ENCODE peak calls at places on chromosomes 5 and 9, in eight cellular contexts. One of them, this sample, is unnamed.

GRCh38 chr9:1962588-1963134 is 52.5 kb upstream of the SMARCA2 start:
- DNase-seq in mammary epithelial cell: no peak
- DNase-seq in PC-3: no peak
- DNase-seq in HCT116: no peak
- DNase-seq in OCI-LY7: no peak
- DNase-seq in hepatocyte: no peak
- DNase-seq in neuronal stem cell: no peak
- DNase-seq in MM.1S: no peak
- DNase-seq in this sample: no peak

GRCh38 chr5:54654211-54654610 is 136.7 kb downstream of the SNX18 start:
- DNase-seq in hepatocyte: no peak
- DNase-seq in OCI-LY7: no peak
- DNase-seq in MM.1S: no peak
- DNase-seq in HCT116: no peak
- DNase-seq in mammary epithelial cell: no peak
- DNase-seq in PC-3: no peak
- DNase-seq in neuronal stem cell: no peak
- DNase-seq in this sample: no peak

GRCh38 chr9:106862946-106863740 is at the start of gene ZNF462:
- DNase-seq in neuronal stem cell: peak; percentile 47
- DNase-seq in hepatocyte: peak; percentile 79
- DNase-seq in PC-3: peak; percentile 28
- DNase-seq in HCT116: no peak
- DNase-seq in mammary epithelial cell: peak; percentile 76
- DNase-seq in OCI-LY7: peak; percentile 2
- DNase-seq in MM.1S: peak; percentile 13
- DNase-seq in this sample: peak; percentile 26

GRCh38 chr5:152623951-152624350 is 218.9 kb upstream of the NMUR2 start:
- DNase-seq in HCT116: no peak
- DNase-seq in MM.1S: no peak
- DNase-seq in PC-3: no peak
- DNase-seq in hepatocyte: no peak
- DNase-seq in neuronal stem cell: no peak
- DNase-seq in OCI-LY7: no peak
- DNase-seq in mammary epithelial cell: no peak
- DNase-seq in this sample: no peak

GRCh38 chr5:149210968-149211495 is 60.6 kb upstream of the AFAP1L1 start:
- DNase-seq in HCT116: no peak
- DNase-seq in OCI-LY7: no peak
- DNase-seq in MM.1S: no peak
- DNase-seq in PC-3: no peak
- DNase-seq in neuronal stem cell: peak; percentile 41
- DNase-seq in mammary epithelial cell: no peak
- DNase-seq in hepatocyte: no peak
- DNase-seq in this sample: no peak

GRCh38 chr5:150024241-150024984 is 23.9 kb downstream of the HMGXB3 start:
- DNase-seq in neuronal stem cell: no peak
- DNase-seq in HCT116: no peak
- DNase-seq in hepatocyte: no peak
- DNase-seq in OCI-LY7: no peak
- DNase-seq in PC-3: no peak
- DNase-seq in MM.1S: no peak
- DNase-seq in mammary epithelial cell: peak; percentile 24
- DNase-seq in this sample: no peak

GRCh38 chr5:132019337-132019736 is 7.9 kb upstream of the ACSL6 start:
- DNase-seq in HCT116: no peak
- DNase-seq in PC-3: no peak
- DNase-seq in MM.1S: no peak
- DNase-seq in mammary epithelial cell: no peak
- DNase-seq in hepatocyte: no peak
- DNase-seq in OCI-LY7: no peak
- DNase-seq in neuronal stem cell: no peak
- DNase-seq in this sample: no peak

GRCh38 chr9:133137451-133138231 is 16.6 kb upstream of the RALGDS start:
- DNase-seq in mammary epithelial cell: no peak
- DNase-seq in PC-3: no peak
- DNase-seq in HCT116: no peak
- DNase-seq in hepatocyte: no peak
- DNase-seq in OCI-LY7: no peak
- DNase-seq in MM.1S: no peak
- DNase-seq in neuronal stem cell: no peak
- DNase-seq in this sample: no peak

GRCh38 chr9:88076286-88077070 is 61.8 kb downstream of the SPATA31C2 start:
- DNase-seq in mammary epithelial cell: peak; percentile 95
- DNase-seq in MM.1S: peak; percentile 39
- DNase-seq in OCI-LY7: no peak
- DNase-seq in neuronal stem cell: peak; percentile 54
- DNase-seq in HCT116: peak; percentile 63
- DNase-seq in PC-3: peak; percentile 81
- DNase-seq in hepatocyte: peak; percentile 90
- DNase-seq in this sample: peak; percentile 76

GRCh38 chr5:67747096-67747495 is 468.5 kb upstream of the PIK3R1 start:
- DNase-seq in neuronal stem cell: no peak
- DNase-seq in hepatocyte: no peak
- DNase-seq in HCT116: no peak
- DNase-seq in mammary epithelial cell: no peak
- DNase-seq in PC-3: no peak
- DNase-seq in OCI-LY7: no peak
- DNase-seq in MM.1S: no peak
- DNase-seq in this sample: no peak

GRCh38 chr5:8184455-8185063 is 315.6 kb downstream of the MTRR start:
- DNase-seq in hepatocyte: peak; percentile 50
- DNase-seq in MM.1S: peak; percentile 69
- DNase-seq in mammary epithelial cell: peak; percentile 4
- DNase-seq in OCI-LY7: peak; percentile 50
- DNase-seq in HCT116: no peak
- DNase-seq in PC-3: peak; percentile 74
- DNase-seq in neuronal stem cell: peak; percentile 8
- DNase-seq in this sample: no peak

GRCh38 chr5:138849439-138849838 is 25.7 kb downstream of the LRRTM2 start:
- DNase-seq in neuronal stem cell: no peak
- DNase-seq in MM.1S: no peak
- DNase-seq in PC-3: no peak
- DNase-seq in OCI-LY7: no peak
- DNase-seq in HCT116: no peak
- DNase-seq in mammary epithelial cell: peak; percentile 52
- DNase-seq in hepatocyte: no peak
- DNase-seq in this sample: no peak

GRCh38 chr5:107512029-107512428 is 158.7 kb downstream of the EFNA5 start:
- DNase-seq in hepatocyte: no peak
- DNase-seq in HCT116: no peak
- DNase-seq in neuronal stem cell: peak; percentile 68
- DNase-seq in mammary epithelial cell: no peak
- DNase-seq in PC-3: no peak
- DNase-seq in OCI-LY7: peak; percentile 93
- DNase-seq in MM.1S: no peak
- DNase-seq in this sample: no peak

GRCh38 chr9:126157409-126157808 is 169.2 kb upstream of the MVB12B start:
- DNase-seq in HCT116: no peak
- DNase-seq in mammary epithelial cell: no peak
- DNase-seq in neuronal stem cell: no peak
- DNase-seq in hepatocyte: no peak
- DNase-seq in MM.1S: no peak
- DNase-seq in OCI-LY7: no peak
- DNase-seq in PC-3: no peak
- DNase-seq in this sample: no peak

GRCh38 chr5:176486189-176486757 is 38.1 kb downstream of the FAF2 start:
- DNase-seq in MM.1S: no peak
- DNase-seq in hepatocyte: no peak
- DNase-seq in neuronal stem cell: no peak
- DNase-seq in HCT116: no peak
- DNase-seq in PC-3: no peak
- DNase-seq in OCI-LY7: no peak
- DNase-seq in mammary epithelial cell: no peak
- DNase-seq in this sample: no peak

DNA sequence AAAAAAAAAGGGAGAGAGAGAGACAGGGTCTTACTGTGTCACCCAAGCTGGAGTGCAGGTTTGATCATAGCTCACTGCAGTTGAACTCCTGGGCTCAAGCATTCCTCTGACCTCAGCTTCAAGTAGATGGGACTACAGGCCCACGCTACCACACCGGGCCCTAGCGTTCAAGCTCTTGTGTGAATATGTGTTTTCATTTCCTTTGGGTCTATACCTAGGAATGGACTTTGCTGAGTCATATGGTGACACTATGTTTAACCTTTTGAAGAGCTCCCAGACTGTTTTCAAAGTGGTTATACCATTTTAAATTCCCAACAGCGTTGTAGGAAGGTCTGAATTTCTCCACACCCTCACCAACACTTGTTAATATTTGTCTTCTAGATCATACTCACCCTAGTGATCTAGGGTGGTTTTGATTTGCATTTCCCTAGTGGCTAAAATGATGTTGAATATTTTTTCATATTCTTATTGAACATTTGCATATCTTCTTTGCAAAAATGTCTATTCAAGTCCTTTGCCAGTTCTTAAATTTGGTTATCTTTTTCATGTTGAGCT is 33.6 kb downstream of the FAF2 start:
- DNase-seq in MM.1S: no peak
- DNase-seq in neuronal stem cell: no peak
- DNase-seq in HCT116: no peak
- DNase-seq in OCI-LY7: no peak
- DNase-seq in mammary epithelial cell: no peak
- DNase-seq in PC-3: no peak
- DNase-seq in hepatocyte: no peak
- DNase-seq in this sample: no peak
- H3K36me3 ChIP-seq in MM.1S: no peaks in the 10 kb centered on the region
- H3K36me3 ChIP-seq in neuronal stem cell: peaks cover 76% of the 10 kb centered on the region
- H3K36me3 ChIP-seq in HCT116: peaks cover 8% of the 10 kb centered on the region
- H3K36me3 ChIP-seq in OCI-LY7: peaks cover 76% of the 10 kb centered on the region
- H3K36me3 ChIP-seq in mammary epithelial cell: peaks cover 15% of the 10 kb centered on the region
- H3K36me3 ChIP-seq in PC-3: peaks cover 35% of the 10 kb centered on the region
- H3K36me3 ChIP-seq in hepatocyte: no peaks in the 10 kb centered on the region
- H3K36me3 ChIP-seq in this sample: peaks cover 31% of the 10 kb centered on the region

GRCh38 chr9:127608104-127608966 is 3.7 kb upstream of the STXBP1 start:
- DNase-seq in mammary epithelial cell: peak; percentile 74
- DNase-seq in PC-3: peak; percentile 82
- DNase-seq in hepatocyte: peak; percentile 92
- DNase-seq in neuronal stem cell: peak; percentile 68
- DNase-seq in OCI-LY7: peak; percentile 59
- DNase-seq in HCT116: peak; percentile 73
- DNase-seq in MM.1S: peak; percentile 94
- DNase-seq in this sample: peak; percentile 88
- H2AFZ ChIP-seq in mammary epithelial cell: peak overlapping the region; percentile 94
- H2AFZ ChIP-seq in PC-3: peak overlapping the region; percentile 83
- H2AFZ ChIP-seq in hepatocyte: peak overlapping the region; percentile 44
- H2AFZ ChIP-seq in neuronal stem cell: peak overlapping the region; percentile 96
- H2AFZ ChIP-seq in OCI-LY7: peak overlapping the region; percentile 2
- H2AFZ ChIP-seq in HCT116: peak overlapping the region; percentile 47
- H2AFZ ChIP-seq in MM.1S: peak overlapping the region; percentile 74
- H2AFZ ChIP-seq in this sample: peak overlapping the region; percentile 75

GRCh38 chr9:33131505-33132248 is 35.5 kb downstream of the B4GALT1 start:
- DNase-seq in MM.1S: no peak
- DNase-seq in mammary epithelial cell: no peak
- DNase-seq in OCI-LY7: no peak
- DNase-seq in hepatocyte: no peak
- DNase-seq in PC-3: no peak
- DNase-seq in HCT116: no peak
- DNase-seq in neuronal stem cell: no peak
- DNase-seq in this sample: no peak
- H3K36me3 ChIP-seq in MM.1S: peaks cover 3% of the 10 kb centered on the region
- H3K36me3 ChIP-seq in mammary epithelial cell: peaks cover 10% of the 10 kb centered on the region
- H3K36me3 ChIP-seq in OCI-LY7: peaks cover 57% of the 10 kb centered on the region
- H3K36me3 ChIP-seq in hepatocyte: no peaks in the 10 kb centered on the region
- H3K36me3 ChIP-seq in PC-3: peaks cover 13% of the 10 kb centered on the region
- H3K36me3 ChIP-seq in HCT116: no peaks in the 10 kb centered on the region
- H3K36me3 ChIP-seq in neuronal stem cell: peaks cover 12% of the 10 kb centered on the region
- H3K36me3 ChIP-seq in this sample: no peaks in the 10 kb centered on the region

GRCh38 chr5:142847898-142848790 is 78.0 kb downstream of the ARHGAP26 start:
- DNase-seq in OCI-LY7: no peak
- DNase-seq in hepatocyte: no peak
- DNase-seq in MM.1S: no peak
- DNase-seq in neuronal stem cell: no peak
- DNase-seq in mammary epithelial cell: peak; percentile 8
- DNase-seq in HCT116: no peak
- DNase-seq in PC-3: no peak
- DNase-seq in this sample: peak; percentile 34
- H2AFZ ChIP-seq in OCI-LY7: no peak overlapping the region
- H2AFZ ChIP-seq in hepatocyte: no peak overlapping the region
- H2AFZ ChIP-seq in MM.1S: no peak overlapping the region
- H2AFZ ChIP-seq in neuronal stem cell: no peak overlapping the region
- H2AFZ ChIP-seq in mammary epithelial cell: no peak overlapping the region
- H2AFZ ChIP-seq in HCT116: no peak overlapping the region
- H2AFZ ChIP-seq in PC-3: no peak overlapping the region
- H2AFZ ChIP-seq in this sample: no peak overlapping the region

GRCh38 chr5:43704243-43704642 is 101.3 kb downstream of the NNT start:
- DNase-seq in MM.1S: no peak
- DNase-seq in PC-3: no peak
- DNase-seq in neuronal stem cell: no peak
- DNase-seq in hepatocyte: no peak
- DNase-seq in HCT116: no peak
- DNase-seq in OCI-LY7: no peak
- DNase-seq in mammary epithelial cell: no peak
- DNase-seq in this sample: peak; percentile 25

GRCh38 chr5:43701227-43701626 is 98.2 kb downstream of the NNT start:
- DNase-seq in neuronal stem cell: no peak
- DNase-seq in hepatocyte: no peak
- DNase-seq in MM.1S: no peak
- DNase-seq in OCI-LY7: no peak
- DNase-seq in PC-3: no peak
- DNase-seq in mammary epithelial cell: no peak
- DNase-seq in HCT116: no peak
- DNase-seq in this sample: no peak

GRCh38 chr5:43700591-43700990 is 97.6 kb downstream of the NNT start:
- DNase-seq in MM.1S: no peak
- DNase-seq in mammary epithelial cell: no peak
- DNase-seq in HCT116: no peak
- DNase-seq in PC-3: no peak
- DNase-seq in hepatocyte: no peak
- DNase-seq in neuronal stem cell: no peak
- DNase-seq in OCI-LY7: no peak
- DNase-seq in this sample: no peak

GRCh38 chr5:43702815-43703214 is 99.8 kb downstream of the NNT start:
- DNase-seq in neuronal stem cell: no peak
- DNase-seq in OCI-LY7: no peak
- DNase-seq in mammary epithelial cell: no peak
- DNase-seq in PC-3: no peak
- DNase-seq in hepatocyte: no peak
- DNase-seq in HCT116: no peak
- DNase-seq in MM.1S: no peak
- DNase-seq in this sample: peak; percentile 32

GRCh38 chr5:43702293-43702692 is 99.3 kb downstream of the NNT start:
- DNase-seq in HCT116: no peak
- DNase-seq in hepatocyte: no peak
- DNase-seq in PC-3: no peak
- DNase-seq in neuronal stem cell: no peak
- DNase-seq in mammary epithelial cell: no peak
- DNase-seq in MM.1S: no peak
- DNase-seq in OCI-LY7: no peak
- DNase-seq in this sample: no peak
- H3K36me3 ChIP-seq in HCT116: no peaks in the 10 kb centered on the region
- H3K36me3 ChIP-seq in hepatocyte: no peaks in the 10 kb centered on the region
- H3K36me3 ChIP-seq in PC-3: no peaks in the 10 kb centered on the region
- H3K36me3 ChIP-seq in neuronal stem cell: peaks cover 40% of the 10 kb centered on the region
- H3K36me3 ChIP-seq in mammary epithelial cell: peaks cover 4% of the 10 kb centered on the region
- H3K36me3 ChIP-seq in MM.1S: peaks cover 13% of the 10 kb centered on the region
- H3K36me3 ChIP-seq in OCI-LY7: peaks cover 22% of the 10 kb centered on the region
- H3K36me3 ChIP-seq in this sample: no peaks in the 10 kb centered on the region